ENCODE peak calls at places on chromosomes 6 and 20, in nine cellular contexts. H, K, E, T, X, G, W, L and D are unnamed samples.

GRCh38 chr6:25173232-25173631 is 105.9 kb upstream of the CARMIL1 start:
- DNase-seq in H (no peak), K (no peak), G (no peak), W (no peak), E (no peak), L (no peak), T (peak; percentile 66), X (no peak), D (no peak)

GRCh38 chr6:142551145-142551811 is 249.5 kb downstream of the ADGRG6 start:
- DNase-seq in K (no peak), T (peak; percentile 42), G (no peak), X (peak; percentile 12), E (peak; percentile 17), L (no peak), W (peak; percentile 7), H (no peak), D (peak; percentile 36)

GRCh38 chr20:40690836-40691565 is 2.0 kb upstream of the MAFB start:
- DNase-seq in X (no peak), K (no peak), T (no peak), G (no peak), E (no peak), L (no peak), H (no peak), W (no peak), D (no peak)

GRCh38 chr6:4774715-4775590 is 1.3 kb upstream of the CDYL start:
- DNase-seq in E (no peak), G (peak; percentile 44), K (peak; percentile 44), X (peak; percentile 49), T (peak; percentile 14), L (no peak), H (peak; percentile 37), W (no peak), D (peak; percentile 10)

GRCh38 chr20:48635791-48636267 is 192.0 kb downstream of the PREX1 start:
- DNase-seq in E (peak; percentile 50), X (peak; percentile 90), T (peak; percentile 35), H (peak; percentile 90), W (peak; percentile 33), L (no peak), K (no peak), G (peak; percentile 76), D (peak; percentile 35)

GRCh38 chr6:33053230-33053629 is 20.2 kb downstream of the HLA-DPA1 start:
- DNase-seq in K (no peak), E (no peak), H (no peak), X (no peak), W (no peak), L (no peak), G (peak; percentile 11), T (peak; percentile 14), D (no peak)

GRCh38 chr20:52410182-52410647 is 218.6 kb upstream of the ZFP64 start:
- DNase-seq in L (no peak), T (peak; percentile 77), K (no peak), H (peak; percentile 12), G (peak; percentile 58), E (no peak), W (peak; percentile 65), X (no peak), D (no peak)

GRCh38 chr20:32945710-32946221 is 58.5 kb downstream of the SUN5 start:
- DNase-seq in W (peak; percentile 21), H (peak; percentile 44), E (peak; percentile 22), L (no peak), K (no peak), G (no peak), T (peak; percentile 7), X (no peak), D (peak; percentile 27)

GRCh38 chr6:40550096-40550731 is 37.0 kb downstream of the LRFN2 start:
- DNase-seq in X (no peak), K (peak; percentile 34), G (peak; percentile 67), E (peak; percentile 43), H (peak; percentile 35), W (peak; percentile 57), L (no peak), T (peak; percentile 28), D (peak; percentile 47)

GRCh38 chr6:165579151-165579550 is 83.9 kb downstream of the PDE10A start:
- DNase-seq in W (no peak), G (no peak), T (no peak), K (no peak), E (no peak), X (no peak), H (no peak), L (no peak), D (no peak)

GRCh38 chr20:10551732-10552724 is 116.9 kb downstream of the SLX4IP start:
- DNase-seq in T (no peak), H (no peak), L (no peak), X (peak; percentile 53), E (peak; percentile 19), K (no peak), G (no peak), W (no peak), D (no peak)

GRCh38 chr6:83511901-83512681 is at the start of gene PRSS35:
- DNase-seq in H (peak; percentile 77), X (peak; percentile 85), K (no peak), L (no peak), E (peak; percentile 56), T (peak; percentile 55), G (peak; percentile 82), W (peak; percentile 41), D (peak; percentile 16)

GRCh38 chr20:39263076-39263475 is 300.9 kb downstream of the DHX35 start:
- DNase-seq in K (no peak), W (peak; percentile 47), X (no peak), H (no peak), T (peak; percentile 6), L (no peak), E (peak; percentile 2), G (no peak), D (no peak)

GRCh38 chr6:130148181-130148580 is 74.6 kb downstream of the SAMD3 start:
- DNase-seq in L (no peak), E (no peak), T (no peak), H (no peak), X (peak; percentile 23), W (peak; percentile 5), G (no peak), K (no peak), D (no peak)

GRCh38 chr20:3238616-3239025 is 369 bp downstream of the SLC4A11 start:
- DNase-seq in W (no peak), L (peak; percentile 45), K (no peak), G (peak; percentile 41), E (no peak), H (no peak), T (peak; percentile 7), X (peak; percentile 69), D (peak; percentile 31)

GRCh38 chr20:50625986-50626677 is 65.2 kb downstream of the RIPOR3 start:
- DNase-seq in X (peak; percentile 91), L (no peak), H (peak; percentile 64), E (peak; percentile 36), W (peak; percentile 66), G (peak; percentile 68), K (no peak), T (peak; percentile 23), D (peak; percentile 15)
- TF ChIP-seq CTCF in X (peak; percentile 67), L (no peak), H (peak; percentile 62), E (peak; percentile 73), W (peak; percentile 66), G (peak; percentile 59), K (no peak), T (peak; percentile 64), D (peak; percentile 85)

DNA sequence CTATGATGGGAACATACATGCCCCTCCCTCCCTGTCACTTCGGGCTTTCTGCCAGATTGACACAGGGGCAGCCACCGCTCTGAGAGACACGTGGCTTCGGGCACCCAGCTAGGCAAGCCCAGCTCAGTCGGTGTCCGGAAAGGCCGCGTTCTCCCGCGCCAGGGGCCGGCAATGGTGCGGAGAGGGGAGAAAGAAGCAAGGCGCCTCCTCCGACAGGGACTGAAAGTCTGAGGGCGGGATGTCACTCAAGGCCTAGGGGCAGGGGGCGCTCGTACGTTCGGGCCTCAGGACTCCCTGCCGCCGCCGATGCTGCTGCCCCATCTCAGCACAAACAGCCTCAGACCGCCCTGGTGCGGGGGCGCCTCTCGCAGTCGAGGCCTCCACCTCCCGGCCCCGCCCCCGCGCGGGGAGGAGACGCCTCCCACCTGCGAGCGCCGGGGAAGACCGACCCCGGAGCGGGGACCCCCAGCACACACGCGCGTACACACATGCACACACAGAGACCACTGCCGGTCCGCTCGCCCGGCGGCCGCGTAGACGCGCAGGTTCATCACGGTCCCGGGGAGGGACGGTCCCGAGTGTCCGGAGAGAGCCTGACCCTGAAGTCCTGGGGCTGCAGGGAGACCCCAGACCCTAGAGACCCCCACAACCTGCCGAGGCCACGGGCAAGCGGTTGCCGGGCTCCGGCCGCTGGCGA is 1.9 kb downstream of the GRM4 start:
- DNase-seq in G (peak; percentile 69), L (peak; percentile 51), T (peak; percentile 13), X (peak; percentile 87), E (no peak), K (no peak), H (peak; percentile 85), W (no peak), D (no peak)
- TF ChIP-seq CTCF in G (peak; percentile 39), L (no peak), T (no peak), X (peak; percentile 28), E (peak; percentile 10), K (no peak), H (peak; percentile 14), W (no peak), D (peak; percentile 38)

GRCh38 chr6:136378888-136379287 is 89.2 kb upstream of the BCLAF1 start:
- DNase-seq in E (no peak), X (no peak), W (peak; percentile 7), H (no peak), T (no peak), G (no peak), L (no peak), K (no peak), D (no peak)
- TF ChIP-seq CTCF in E (peak; percentile 9), X (no peak), W (peak; percentile 13), H (peak; percentile 23), T (peak; percentile 18), G (peak; percentile 27), L (no peak), K (no peak), D (peak; percentile 51)

GRCh38 chr6:16761469-16762264 is 407 bp upstream of the ATXN1 start:
- DNase-seq in W (peak; percentile 84), T (peak; percentile 93), E (peak; percentile 95), H (peak; percentile 79), L (peak; percentile 72), K (peak; percentile 90), G (peak; percentile 95), X (peak; percentile 87), D (peak; percentile 89)
- TF ChIP-seq CTCF in W (no peak), T (no peak), E (peak; percentile 22), H (peak; percentile 51), L (no peak), K (no peak), G (peak; percentile 48), X (no peak), D (peak; percentile 63)

GRCh38 chr20:13401596-13401995 is 180.5 kb downstream of the ISM1 start:
- DNase-seq in E (no peak), T (no peak), G (no peak), H (no peak), L (no peak), W (no peak), X (no peak), K (no peak), D (peak; percentile 0)
- TF ChIP-seq CTCF in E (no peak), T (no peak), G (no peak), H (no peak), L (no peak), W (no peak), X (no peak), K (no peak), D (no peak)